ENCODE peak calls at places on chromosome 14, in four cellular contexts. B is heart left ventricle, J is cardiac muscle cell, A is uterus. W is an unnamed sample.

GRCh38 chr14:100116134-100116533 is 43.3 kb downstream of the DEGS2 start:
- DNase-seq in J (no peak), B (no peak), A (no peak), W (no peak)

GRCh38 chr14:20998674-20999366 is at the start of gene SLC39A2:
- DNase-seq in B (no peak), J (no peak), A (no peak), W (no peak)

GRCh38 chr14:95620659-95621059 is 65.6 kb upstream of the TCL1B start:
- DNase-seq in J (no peak), A (no peak), B (no peak), W (no peak)

GRCh38 chr14:90060965-90061848 is 587 bp upstream of the KCNK13 start:
- DNase-seq in B (peak), A (no peak), J (peak), W (no peak)

GRCh38 chr14:84482256-84483071 is 1047.5 kb upstream of the FLRT2 start:
- DNase-seq in A (no peak), J (no peak), B (no peak), W (no peak)

GRCh38 chr14:34179723-34180122 is 228.8 kb upstream of the EGLN3 start:
- DNase-seq in A (no peak), B (no peak), J (peak), W (no peak)

GRCh38 chr14:24150567-24150966 is 3.3 kb downstream of the RNF31 start:
- DNase-seq in A (no peak), J (no peak), B (peak), W (no peak)

GRCh38 chr14:99794156-99794780 is 1.1 kb downstream of the EML1 start:
- DNase-seq in B (no peak), A (no peak), J (no peak), W (no peak)

GRCh38 chr14:103367995-103368394 is 17.2 kb upstream of the MARK3 start:
- DNase-seq in A (no peak), J (no peak), B (no peak), W (no peak)

GRCh38 chr14:39218171-39218769 is 15.4 kb upstream of the MIA2 start:
- DNase-seq in A (no peak), B (no peak), J (no peak), W (no peak)

GRCh38 chr14:24965934-24966593 is 83.9 kb downstream of the STXBP6 start:
- DNase-seq in B (no peak), J (peak), A (peak), W (no peak)

GRCh38 chr14:23442721-23443356 is 7.4 kb upstream of the MYH7 start:
- DNase-seq in B (no peak), J (peak), A (no peak), W (no peak)

GRCh38 chr14:32329690-32330290 is 692 bp downstream of the AKAP6 start:
- DNase-seq in B (no peak), A (no peak), J (no peak), W (no peak)

GRCh38 chr14:23327947-23328744 is 6.9 kb downstream of the PABPN1 start:
- DNase-seq in J (peak), B (no peak), A (peak), W (no peak)

GRCh38 chr14:91751719-91752118 is 19.8 kb upstream of the CATSPERB start:
- DNase-seq in B (no peak), J (no peak), A (no peak), W (no peak)

GRCh38 chr14:24817638-24818053 is 183.7 kb upstream of the GZMB start:
- DNase-seq in A (no peak), J (peak), B (no peak), W (no peak)

GRCh38 chr14:99576304-99576703 is 27.7 kb downstream of the CCDC85C start:
- DNase-seq in B (no peak), J (peak), A (no peak), W (no peak)

GRCh38 chr14:90419200-90419599 is 22.4 kb downstream of the CALM1 start:
- DNase-seq in B (peak), J (no peak), A (peak), W (peak)

GRCh38 chr14:92135269-92135668 is 13.5 kb downstream of the CPSF2 start:
- DNase-seq in A (no peak), J (peak), B (no peak), W (no peak)

GRCh38 chr14:90503582-90503981 is 106.8 kb downstream of the CALM1 start:
- DNase-seq in A (no peak), J (no peak), B (peak), W (no peak)

GRCh38 chr14:23513466-23514008 is 38.0 kb downstream of the ZFHX2 start:
- DNase-seq in B (no peak), J (no peak), A (no peak), W (no peak)

GRCh38 chr14:83463500-83464098 is 1929.9 kb upstream of the SEL1L start:
- DNase-seq in J (peak), B (no peak), A (no peak), W (peak)

GRCh38 chr14:32986791-32987545 is 48.3 kb downstream of the NPAS3 start:
- DNase-seq in A (no peak), J (no peak), B (no peak), W (peak)

GRCh38 chr14:59333668-59334067 is 131.5 kb downstream of the GPR135 start:
- DNase-seq in A (peak), J (peak), B (no peak), W (no peak)

GRCh38 chr14:100815478-100816285 is 10.2 kb upstream of the MEG3 start:
- DNase-seq in J (no peak), A (no peak), B (peak), W (no peak)

GRCh38 chr14:54761835-54762234 is 140.8 kb downstream of the GCH1 start:
- DNase-seq in J (no peak), A (no peak), B (no peak), W (no peak)

GRCh38 chr14:64983439-64984310 is 3.0 kb upstream of the FNTB start:
- DNase-seq in A (no peak), J (peak), B (no peak), W (no peak)

GRCh38 chr14:68987653-68988036 is 8.5 kb upstream of the ACTN1 start:
- DNase-seq in A (no peak), B (no peak), J (no peak), W (no peak)

GRCh38 chr14:101721111-101721510 is 40.4 kb upstream of the PPP2R5C start:
- DNase-seq in A (no peak), B (no peak), J (no peak), W (no peak)

GRCh38 chr14:102185360-102185759 is 45.7 kb downstream of the WDR20 start:
- DNase-seq in A (no peak), B (no peak), J (no peak), W (no peak)

GRCh38 chr14:69475194-69475818 is 9.2 kb upstream of the PLEKHD1 start:
- DNase-seq in B (no peak), J (peak), A (no peak), W (no peak)

GRCh38 chr14:73295198-73295796 is 58.0 kb downstream of the PAPLN start:
- DNase-seq in A (no peak), B (no peak), J (peak), W (no peak)

GRCh38 chr14:66101662-66102061 is 384.5 kb upstream of the CCDC196 start:
- DNase-seq in J (no peak), B (no peak), A (no peak), W (no peak)

GRCh38 chr14:33634631-33635030 is 316.2 kb downstream of the EGLN3 start:
- DNase-seq in J (no peak), B (no peak), A (no peak), W (no peak)

GRCh38 chr14:66233571-66233970 is 252.6 kb upstream of the CCDC196 start:
- DNase-seq in B (no peak), A (no peak), J (no peak), W (no peak)

DNA sequence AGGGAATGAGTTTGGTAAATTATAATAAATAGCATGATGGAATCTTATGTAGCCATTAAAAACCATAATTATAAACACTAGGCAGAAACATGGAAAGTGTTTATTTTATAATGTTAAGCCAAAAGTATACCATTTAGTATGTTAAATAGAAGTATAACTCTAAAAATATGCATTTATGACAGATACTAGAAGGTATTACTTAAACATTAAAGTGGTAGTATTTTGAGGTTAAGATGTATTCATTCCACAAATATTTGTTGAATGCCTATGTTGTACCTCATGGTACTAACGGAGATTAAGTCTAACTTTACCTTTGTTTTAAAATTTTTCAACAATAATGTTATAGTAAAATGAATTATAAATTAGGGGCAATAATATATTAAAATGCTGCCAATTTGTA is 24.1 kb downstream of the TTC8 start:
- DNase-seq in J (no peak), A (no peak), B (no peak), W (no peak)
- H3K4me3 ChIP-seq in J (no peak), A (no peak), B (no peak), W (no peak)

DNA sequence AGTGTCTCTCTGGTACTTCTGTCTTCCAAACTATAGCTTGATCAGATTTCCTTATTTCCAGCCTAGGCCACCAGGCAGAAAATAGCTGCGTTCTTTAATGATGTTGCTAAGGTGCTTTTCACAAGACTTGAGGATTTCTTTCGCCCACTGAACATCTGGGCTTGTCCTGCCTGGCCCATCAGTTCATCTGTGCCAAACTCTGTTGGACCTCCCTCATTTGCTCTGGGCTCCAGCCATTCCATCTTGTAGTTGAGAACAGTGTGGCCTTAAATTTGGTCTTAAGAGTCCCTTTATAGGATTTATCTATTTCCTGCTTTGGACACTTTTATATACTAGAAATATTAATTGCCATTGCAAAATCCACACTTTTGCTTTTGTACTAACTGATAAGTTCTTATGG is 109.6 kb downstream of the TTLL5 start:
- DNase-seq in B (no peak), J (no peak), A (peak), W (no peak)
- TF ChIP-seq CTCF in B (no peak), J (no peak), A (no peak), W (no peak)

GRCh38 chr14:51382506-51382905 is 142.5 kb downstream of the TMX1 start:
- DNase-seq in A (no peak), J (peak), B (no peak), W (no peak)
- H3K27ac ChIP-seq in A (no peak), J (no peak), B (no peak), W (no peak)

DNA sequence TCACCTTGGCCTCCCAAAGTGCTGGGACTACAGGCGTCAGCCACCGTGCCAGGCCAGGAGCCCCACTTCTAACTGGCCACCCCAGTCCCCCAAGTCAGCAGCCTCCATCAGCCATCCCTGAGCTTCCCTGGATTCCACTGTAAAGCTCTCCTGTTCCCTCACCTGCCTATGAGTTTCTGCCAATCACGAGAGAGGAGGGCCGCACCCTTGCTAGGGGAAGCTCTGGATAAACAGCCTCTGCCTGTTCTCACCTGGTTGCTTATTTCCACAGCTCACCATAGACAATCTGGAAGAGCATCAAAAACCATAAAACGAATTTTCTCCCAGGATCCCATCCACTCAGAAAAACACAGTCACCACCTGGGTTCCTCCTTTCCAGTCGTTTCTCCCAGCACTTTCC is 5.0 kb downstream of the CDCA4 start:
- DNase-seq in J (no peak), A (no peak), B (no peak), W (no peak)
- H3K4me3 ChIP-seq in J (no peak), A (no peak), B (no peak), W (no peak)